ENCODE peak calls at places on chromosomes 7 and 10, in four cellular contexts. One of them, this sample, is unnamed.

GRCh38 chr7:47233996-47234395 is 347.9 kb downstream of the TNS3 start:
- DNase-seq in pancreas: no peak
- DNase-seq in HL-60: no peak
- DNase-seq in stomach: no peak
- DNase-seq in this sample: peak; percentile 78

GRCh38 chr7:104627516-104627915 is 299.1 kb downstream of the LHFPL3 start:
- DNase-seq in pancreas: no peak
- DNase-seq in HL-60: no peak
- DNase-seq in stomach: no peak
- DNase-seq in this sample: peak; percentile 16

GRCh38 chr10:132459252-132460028 is 62.4 kb downstream of the PWWP2B start:
- DNase-seq in pancreas: peak; percentile 66
- DNase-seq in HL-60: no peak
- DNase-seq in stomach: peak; percentile 63
- DNase-seq in this sample: no peak

GRCh38 chr7:82443801-82444219 is 233 bp upstream of the CACNA2D1 start:
- DNase-seq in pancreas: peak; percentile 59
- DNase-seq in HL-60: no peak
- DNase-seq in stomach: peak; percentile 64
- DNase-seq in this sample: peak; percentile 67

GRCh38 chr10:30022590-30022989 is 36.8 kb downstream of the JCAD start:
- DNase-seq in pancreas: no peak
- DNase-seq in HL-60: no peak
- DNase-seq in stomach: no peak
- DNase-seq in this sample: no peak

GRCh38 chr7:40850017-40850416 is 715.2 kb downstream of the SUGCT start:
- DNase-seq in pancreas: no peak
- DNase-seq in HL-60: no peak
- DNase-seq in stomach: no peak
- DNase-seq in this sample: no peak

GRCh38 chr7:93972029-93972725 is 32.0 kb downstream of the BET1 start:
- DNase-seq in pancreas: no peak
- DNase-seq in HL-60: no peak
- DNase-seq in stomach: no peak
- DNase-seq in this sample: no peak

GRCh38 chr7:129771928-129772479 is 160.5 kb downstream of the NRF1 start:
- DNase-seq in pancreas: no peak
- DNase-seq in HL-60: no peak
- DNase-seq in stomach: no peak
- DNase-seq in this sample: no peak

GRCh38 chr10:49744924-49745605 is 17.1 kb downstream of the OGDHL start:
- DNase-seq in pancreas: no peak
- DNase-seq in HL-60: no peak
- DNase-seq in stomach: peak; percentile 20
- DNase-seq in this sample: no peak

GRCh38 chr10:100923580-100923979 is 10.8 kb downstream of the SLF2 start:
- DNase-seq in pancreas: no peak
- DNase-seq in HL-60: no peak
- DNase-seq in stomach: no peak
- DNase-seq in this sample: no peak

GRCh38 chr7:90597879-90598278 is 1.8 kb downstream of the CDK14 start:
- DNase-seq in pancreas: no peak
- DNase-seq in HL-60: no peak
- DNase-seq in stomach: no peak
- DNase-seq in this sample: no peak

GRCh38 chr7:98877146-98877545 is 1.2 kb upstream of the TRRAP start:
- DNase-seq in pancreas: no peak
- DNase-seq in HL-60: no peak
- DNase-seq in stomach: no peak
- DNase-seq in this sample: no peak

GRCh38 chr7:38825721-38826440 is 83.1 kb downstream of the VPS41 start:
- DNase-seq in pancreas: no peak
- DNase-seq in HL-60: no peak
- DNase-seq in stomach: no peak
- DNase-seq in this sample: no peak

GRCh38 chr7:47254081-47255006 is 327.6 kb downstream of the TNS3 start:
- DNase-seq in pancreas: peak; percentile 94
- DNase-seq in HL-60: peak; percentile 32
- DNase-seq in stomach: peak; percentile 84
- DNase-seq in this sample: no peak

GRCh38 chr7:95917622-95918021 is 145.3 kb downstream of the DYNC1I1 start:
- DNase-seq in pancreas: no peak
- DNase-seq in HL-60: no peak
- DNase-seq in stomach: no peak
- DNase-seq in this sample: no peak

GRCh38 chr10:77351386-77351785 is 286.2 kb downstream of the KCNMA1 start:
- DNase-seq in pancreas: no peak
- DNase-seq in HL-60: no peak
- DNase-seq in stomach: no peak
- DNase-seq in this sample: no peak

GRCh38 chr10:58951750-58952149 is 224.7 kb upstream of the PHYHIPL start:
- DNase-seq in pancreas: no peak
- DNase-seq in HL-60: no peak
- DNase-seq in stomach: no peak
- DNase-seq in this sample: peak; percentile 82

GRCh38 chr10:75403144-75404022 is 1.8 kb upstream of the ZNF503 start:
- DNase-seq in pancreas: peak; percentile 81
- DNase-seq in HL-60: peak; percentile 38
- DNase-seq in stomach: peak; percentile 63
- DNase-seq in this sample: no peak

GRCh38 chr7:154623399-154623798 is 379.5 kb downstream of the PAXIP1 start:
- DNase-seq in pancreas: no peak
- DNase-seq in HL-60: no peak
- DNase-seq in stomach: no peak
- DNase-seq in this sample: no peak

GRCh38 chr7:27994639-27995038 is 186.0 kb downstream of the JAZF1 start:
- DNase-seq in pancreas: no peak
- DNase-seq in HL-60: no peak
- DNase-seq in stomach: no peak
- DNase-seq in this sample: no peak

GRCh38 chr7:87058739-87059524 is 522 bp downstream of the ELAPOR2 start:
- DNase-seq in pancreas: peak; percentile 81
- DNase-seq in HL-60: no peak
- DNase-seq in stomach: peak; percentile 34
- DNase-seq in this sample: no peak

DNA sequence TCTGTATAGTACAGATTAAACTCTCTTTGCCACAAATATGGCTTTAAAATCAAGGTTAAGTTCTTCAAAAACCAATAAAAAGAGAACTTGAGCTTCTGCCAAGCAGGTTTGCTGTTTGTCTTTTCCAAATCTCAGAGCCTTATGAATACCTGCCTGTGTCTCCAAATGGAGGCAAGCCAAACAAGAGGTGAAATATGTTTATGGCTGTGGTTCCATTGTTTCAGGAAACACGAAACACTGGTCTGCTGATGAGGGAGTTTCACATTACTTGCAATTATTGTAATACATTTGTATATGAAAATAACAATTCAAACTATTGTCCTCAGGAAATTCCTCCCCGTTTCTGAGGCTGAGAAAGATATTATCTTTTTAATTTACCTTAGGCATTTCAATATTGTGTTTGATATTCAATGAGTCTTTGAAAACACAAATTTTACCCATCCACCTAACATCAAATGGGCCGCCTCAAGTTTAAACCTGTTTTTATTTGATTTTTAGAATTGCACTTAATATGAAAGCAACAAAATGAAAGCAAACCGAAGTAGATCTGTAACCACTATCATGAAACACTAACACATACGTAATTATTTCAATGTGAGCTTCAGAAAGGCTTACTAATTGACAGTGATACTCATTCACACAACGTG is 359.3 kb downstream of the HGF start:
- DNase-seq in pancreas: no peak
- DNase-seq in HL-60: no peak
- DNase-seq in stomach: no peak
- DNase-seq in this sample: no peak
- H3K4me3 ChIP-seq in pancreas: no peak overlapping the region
- H3K4me3 ChIP-seq in HL-60: no peak overlapping the region
- H3K4me3 ChIP-seq in stomach: no peak overlapping the region
- H3K4me3 ChIP-seq in this sample: no peak overlapping the region

GRCh38 chr10:99682752-99683151 is 23.4 kb downstream of the ENTPD7 start:
- DNase-seq in pancreas: no peak
- DNase-seq in HL-60: peak; percentile 33
- DNase-seq in stomach: no peak
- DNase-seq in this sample: no peak
- TF ChIP-seq CTCF in pancreas: no peak
- TF ChIP-seq CTCF in HL-60: no peak
- TF ChIP-seq CTCF in stomach: no peak
- TF ChIP-seq CTCF in this sample: peak; percentile 29

GRCh38 chr10:23204773-23205172 is 12.7 kb downstream of the PTF1A start:
- DNase-seq in pancreas: no peak
- DNase-seq in HL-60: no peak
- DNase-seq in stomach: no peak
- DNase-seq in this sample: no peak

GRCh38 chr10:23203369-23204325 is 11.5 kb downstream of the PTF1A start:
- DNase-seq in pancreas: no peak
- DNase-seq in HL-60: no peak
- DNase-seq in stomach: no peak
- DNase-seq in this sample: no peak

GRCh38 chr10:23201837-23202236 is 9.7 kb downstream of the PTF1A start:
- DNase-seq in pancreas: no peak
- DNase-seq in HL-60: no peak
- DNase-seq in stomach: no peak
- DNase-seq in this sample: no peak

GRCh38 chr10:23200997-23201652 is 9.0 kb downstream of the PTF1A start:
- DNase-seq in pancreas: no peak
- DNase-seq in HL-60: no peak
- DNase-seq in stomach: no peak
- DNase-seq in this sample: no peak

DNA sequence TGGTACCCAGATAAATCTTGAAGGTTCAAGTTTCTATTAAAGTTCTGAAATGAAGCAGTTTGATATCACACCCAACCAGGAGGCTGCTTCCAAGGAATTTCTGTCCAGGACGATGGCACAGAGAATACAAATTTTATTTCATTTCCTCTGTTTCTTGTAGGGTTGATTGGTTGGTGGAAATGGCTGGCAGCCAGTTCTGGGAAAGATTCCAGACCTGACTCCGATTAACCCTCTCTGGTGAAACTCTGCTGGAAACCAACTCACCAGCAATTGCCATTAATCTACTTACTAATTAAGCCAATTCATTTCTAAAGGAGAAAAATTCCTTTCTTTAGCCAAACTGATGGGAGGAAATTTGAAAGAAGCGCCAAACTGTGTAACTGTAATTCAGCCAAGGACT is 10.6 kb downstream of the PTF1A start:
- DNase-seq in pancreas: no peak
- DNase-seq in HL-60: no peak
- DNase-seq in stomach: no peak
- DNase-seq in this sample: no peak
- H3K4me3 ChIP-seq in pancreas: no peak overlapping the region
- H3K4me3 ChIP-seq in HL-60: no peak overlapping the region
- H3K4me3 ChIP-seq in stomach: no peak overlapping the region
- H3K4me3 ChIP-seq in this sample: no peak overlapping the region

DNA sequence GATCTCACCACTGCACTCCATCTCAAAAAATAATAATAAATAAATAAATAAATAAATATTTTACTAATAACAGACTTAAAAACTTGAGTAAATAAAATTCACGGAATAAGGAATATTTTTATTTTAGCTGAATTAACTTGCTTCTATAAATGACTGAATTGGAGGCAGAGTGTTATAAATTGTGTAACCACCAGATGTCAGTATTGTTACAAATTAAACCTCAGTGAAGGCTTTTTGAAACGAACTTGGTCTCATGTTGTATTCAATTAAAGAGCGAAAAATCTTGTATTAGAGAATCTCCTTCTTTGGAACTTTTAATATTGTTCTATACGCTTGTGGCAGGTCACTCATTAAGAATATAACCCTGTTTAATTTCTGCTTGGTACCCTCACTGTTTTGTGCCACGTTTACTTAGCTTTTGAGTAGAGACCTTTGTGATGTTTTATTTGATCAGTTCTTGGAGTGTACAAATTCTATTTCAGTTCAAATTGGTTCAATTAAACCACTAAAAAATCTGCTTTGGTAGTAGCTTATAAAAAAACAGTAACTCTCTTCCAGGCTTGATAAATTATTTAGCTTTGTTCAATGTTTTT is 45.6 kb upstream of the SCIN start:
- DNase-seq in pancreas: no peak
- DNase-seq in HL-60: no peak
- DNase-seq in stomach: no peak
- DNase-seq in this sample: peak; percentile 61
- TF ChIP-seq CTCF in pancreas: peak; percentile 25
- TF ChIP-seq CTCF in HL-60: peak; percentile 10
- TF ChIP-seq CTCF in stomach: no peak
- TF ChIP-seq CTCF in this sample: no peak

GRCh38 chr7:101162551-101163280 is 2.7 kb downstream of the VGF start:
- DNase-seq in pancreas: peak; percentile 80
- DNase-seq in HL-60: no peak
- DNase-seq in stomach: no peak
- DNase-seq in this sample: no peak

GRCh38 chr7:101165075-101165957 is at the start of gene VGF:
- DNase-seq in pancreas: peak; percentile 97
- DNase-seq in HL-60: peak; percentile 93
- DNase-seq in stomach: peak; percentile 92
- DNase-seq in this sample: peak; percentile 51

GRCh38 chr7:101165958-101166602 is 711 bp upstream of the VGF start:
- DNase-seq in pancreas: peak; percentile 59
- DNase-seq in HL-60: no peak
- DNase-seq in stomach: no peak
- DNase-seq in this sample: no peak

GRCh38 chr7:101163281-101164070 is 1.9 kb downstream of the VGF start:
- DNase-seq in pancreas: peak; percentile 82
- DNase-seq in HL-60: peak; percentile 40
- DNase-seq in stomach: no peak
- DNase-seq in this sample: no peak

GRCh38 chr7:101164071-101164840 is 1.1 kb downstream of the VGF start:
- DNase-seq in pancreas: peak; percentile 86
- DNase-seq in HL-60: no peak
- DNase-seq in stomach: peak; percentile 34
- DNase-seq in this sample: no peak
- H3K4me3 ChIP-seq in pancreas: peak overlapping the region; percentile 39
- H3K4me3 ChIP-seq in HL-60: peak overlapping the region; percentile 32
- H3K4me3 ChIP-seq in stomach: peak overlapping the region; percentile 36
- H3K4me3 ChIP-seq in this sample: no peak overlapping the region

This sample was measured in astrocyte of the cerebellum.